ENCODE peak calls at places on chromosomes 7 and 10, in four cellular contexts. Q is HepG2, E is WTC11, H is HEK293T. V is an unnamed sample.

GRCh38 chr7:45000096-45001032 is at the start of gene CCM2:
- DNase-seq in Q (no peak), E (peak; percentile 47), H (peak; percentile 44), V (no peak)

GRCh38 chr7:12788591-12788990 is 101.2 kb downstream of the ARL4A start:
- DNase-seq in Q (no peak), E (no peak), H (no peak), V (no peak)

GRCh38 chr10:49123981-49124920 is 8.9 kb upstream of the VSTM4 start:
- DNase-seq in Q (no peak), E (no peak), H (no peak), V (no peak)

GRCh38 chr7:2261611-2262010 is 19.6 kb downstream of the NUDT1 start:
- DNase-seq in Q (no peak), E (no peak), H (no peak), V (no peak)

GRCh38 chr7:128378637-128379036 is 17.1 kb upstream of the PRRT4 start:
- DNase-seq in Q (no peak), E (no peak), H (no peak), V (no peak)

GRCh38 chr7:44990520-44991023 is 9.4 kb upstream of the CCM2 start:
- DNase-seq in Q (no peak), E (no peak), H (no peak), V (no peak)

GRCh38 chr7:28069788-28070187 is 110.8 kb downstream of the JAZF1 start:
- DNase-seq in Q (no peak), E (no peak), H (no peak), V (no peak)

GRCh38 chr10:13272164-13272571 is 27.7 kb downstream of the PHYH start:
- DNase-seq in Q (peak; percentile 21), E (peak; percentile 14), H (no peak), V (no peak)

GRCh38 chr7:31307941-31308340 is 32.6 kb downstream of the NEUROD6 start:
- DNase-seq in Q (no peak), E (no peak), H (no peak), V (no peak)

GRCh38 chr10:52525761-52526160 is 211.7 kb downstream of the DKK1 start:
- DNase-seq in Q (no peak), E (no peak), H (no peak), V (no peak)

GRCh38 chr7:57201021-57201894 is 69.0 kb upstream of the ZNF479 start:
- DNase-seq in Q (no peak), E (no peak), H (no peak), V (no peak)

GRCh38 chr7:129163875-129164544 is 19.5 kb downstream of the TSPAN33 start:
- DNase-seq in Q (peak; percentile 40), E (no peak), H (peak; percentile 47), V (no peak)

GRCh38 chr7:50266893-50267386 is 37.6 kb upstream of the IKZF1 start:
- DNase-seq in Q (no peak), E (no peak), H (no peak), V (peak; percentile 84)

GRCh38 chr7:131952365-131952764 is 395.9 kb upstream of the PODXL start:
- DNase-seq in Q (no peak), E (no peak), H (no peak), V (no peak)

GRCh38 chr10:31353574-31353973 is 34.6 kb downstream of the ZEB1 start:
- DNase-seq in Q (peak; percentile 46), E (no peak), H (no peak), V (peak; percentile 73)

GRCh38 chr10:103455235-103455634 is 3.1 kb upstream of the CALHM2 start:
- DNase-seq in Q (no peak), E (no peak), H (no peak), V (no peak)
- TF ChIP-seq SP1 in Q (no peak), E (no peak), H (no peak), V (no peak)

DNA sequence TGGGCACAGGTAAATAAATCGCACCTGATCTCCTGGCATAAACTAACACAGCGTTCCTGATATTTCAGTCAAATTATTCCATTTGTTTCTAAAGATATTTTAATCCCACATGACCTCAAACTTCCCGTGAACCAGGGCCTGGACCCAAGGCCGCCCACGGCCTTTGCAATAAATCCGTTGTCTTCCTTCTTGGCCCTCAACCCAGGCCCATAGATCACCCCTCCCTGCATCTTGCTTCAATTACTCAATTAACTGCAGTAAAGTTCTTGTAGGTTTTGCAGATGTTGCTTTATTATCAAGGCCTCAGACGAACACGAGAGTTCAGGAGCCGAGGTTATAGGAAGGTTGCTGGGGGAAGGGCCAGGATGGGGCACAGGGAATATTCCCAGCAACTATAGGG is 249.5 kb downstream of the RAB11FIP2 start:
- DNase-seq in Q (no peak), E (no peak), H (no peak), V (no peak)
- TF ChIP-seq SP1 in Q (no peak), E (no peak), H (no peak), V (no peak)

DNA sequence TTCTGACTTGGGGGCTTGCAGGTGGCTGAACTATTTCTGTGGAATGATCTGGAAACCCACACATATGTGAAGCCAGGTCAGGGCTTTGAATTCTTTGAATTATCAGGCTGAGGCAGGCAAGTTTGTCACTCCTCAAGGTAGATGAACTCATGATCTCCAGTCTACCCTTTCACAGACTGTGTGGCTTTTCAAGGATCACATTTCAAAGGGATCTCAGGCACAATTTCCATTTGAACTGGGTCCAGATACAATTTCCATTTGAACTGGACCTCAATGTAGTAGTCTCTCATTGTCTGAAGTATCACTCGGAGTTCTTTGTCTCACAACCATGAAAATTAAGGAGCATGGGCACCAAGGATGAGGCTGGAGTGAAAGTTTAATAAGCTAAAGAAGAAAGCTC is 25.7 kb upstream of the EIF4H start:
- DNase-seq in Q (peak; percentile 34), E (no peak), H (no peak), V (no peak)
- TF ChIP-seq SP1 in Q (no peak), E (no peak), H (no peak), V (no peak)

GRCh38 chr7:114414151-114415053 is at the start of gene FOXP2:
- DNase-seq in Q (peak; percentile 3), E (no peak), H (no peak), V (no peak)
- TF ChIP-seq SP1 in Q (no peak), E (no peak), H (no peak), V (no peak)

GRCh38 chr7:93914581-93915066 is 6.9 kb upstream of the GNG11 start:
- DNase-seq in Q (no peak), E (no peak), H (no peak), V (no peak)
- TF ChIP-seq SP1 in Q (no peak), E (no peak), H (no peak), V (no peak)

DNA sequence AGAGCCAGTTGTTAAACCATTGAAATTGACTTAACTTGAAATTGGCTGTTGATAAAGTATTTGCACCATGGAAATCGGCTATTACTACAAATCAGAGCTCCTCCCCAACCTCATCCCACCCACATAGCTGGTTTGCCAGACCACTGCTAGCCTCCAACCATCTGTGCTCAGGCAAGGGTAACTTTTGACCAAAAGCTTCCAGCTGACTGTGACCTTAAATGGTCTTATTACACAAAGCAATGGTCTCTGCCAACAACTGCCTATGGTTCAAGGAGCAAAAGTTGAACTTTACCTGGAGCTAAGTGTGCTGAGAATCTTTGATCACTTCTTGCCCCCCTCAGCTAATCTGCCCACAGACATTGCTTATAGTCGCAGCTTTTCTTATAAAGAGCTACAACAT is 48.5 kb upstream of the ADRB1 start:
- DNase-seq in Q (no peak), E (no peak), H (no peak), V (no peak)
- TF ChIP-seq SP1 in Q (no peak), E (no peak), H (no peak), V (no peak)

GRCh38 chr10:133089461-133089800 is 1.7 kb downstream of the ADGRA1 start:
- DNase-seq in Q (no peak), E (no peak), H (no peak), V (no peak)
- TF ChIP-seq SP1 in Q (no peak), E (no peak), H (no peak), V (no peak)

GRCh38 chr10:35641430-35642015 is 573 bp downstream of the FZD8 start:
- DNase-seq in Q (no peak), E (peak; percentile 28), H (no peak), V (no peak)
- TF ChIP-seq SP1 in Q (no peak), E (no peak), H (no peak), V (no peak)

V was measured in GM12878.